ENCODE peak calls at places on chromosomes 2 and 18, in six cellular contexts. One of them, this sample, is unnamed.

GRCh38 chr2:148455791-148456190 is 188.8 kb upstream of the EPC2 start:
- DNase-seq in H9: no peak
- DNase-seq in mesendoderm: no peak
- DNase-seq in mesenchymal stem cell: peak; percentile 5
- DNase-seq in IMR-90: peak; percentile 4
- DNase-seq in H1: no peak
- DNase-seq in this sample: no peak

GRCh38 chr18:46071615-46071893 is 506 bp downstream of the PSTPIP2 start:
- DNase-seq in H9: no peak
- DNase-seq in mesendoderm: no peak
- DNase-seq in mesenchymal stem cell: peak; percentile 18
- DNase-seq in IMR-90: no peak
- DNase-seq in H1: no peak
- DNase-seq in this sample: no peak

GRCh38 chr2:180604077-180604476 is 376.3 kb upstream of the UBE2E3 start:
- DNase-seq in H9: no peak
- DNase-seq in mesendoderm: peak; percentile 82
- DNase-seq in mesenchymal stem cell: peak; percentile 32
- DNase-seq in IMR-90: peak; percentile 15
- DNase-seq in H1: peak; percentile 46
- DNase-seq in this sample: peak; percentile 29

GRCh38 chr2:216689397-216689796 is 6.0 kb downstream of the IGFBP5 start:
- DNase-seq in H9: no peak
- DNase-seq in mesendoderm: no peak
- DNase-seq in mesenchymal stem cell: no peak
- DNase-seq in IMR-90: no peak
- DNase-seq in H1: no peak
- DNase-seq in this sample: no peak

GRCh38 chr18:26536032-26536431 is 12.3 kb downstream of the KCTD1 start:
- DNase-seq in H9: no peak
- DNase-seq in mesendoderm: peak; percentile 40
- DNase-seq in mesenchymal stem cell: no peak
- DNase-seq in IMR-90: no peak
- DNase-seq in H1: no peak
- DNase-seq in this sample: no peak

GRCh38 chr2:80454628-80455027 is 150.1 kb upstream of the LRRTM1 start:
- DNase-seq in H9: no peak
- DNase-seq in mesendoderm: peak; percentile 1
- DNase-seq in mesenchymal stem cell: no peak
- DNase-seq in IMR-90: no peak
- DNase-seq in H1: no peak
- DNase-seq in this sample: no peak

GRCh38 chr18:58057291-58057965 is 13.4 kb downstream of the NEDD4L start:
- DNase-seq in H9: no peak
- DNase-seq in mesendoderm: peak; percentile 42
- DNase-seq in mesenchymal stem cell: no peak
- DNase-seq in IMR-90: no peak
- DNase-seq in H1: no peak
- DNase-seq in this sample: no peak

GRCh38 chr2:240355001-240355891 is 80.2 kb upstream of the GPC1 start:
- DNase-seq in H9: no peak
- DNase-seq in mesendoderm: peak; percentile 10
- DNase-seq in mesenchymal stem cell: peak; percentile 42
- DNase-seq in IMR-90: peak; percentile 76
- DNase-seq in H1: no peak
- DNase-seq in this sample: no peak

GRCh38 chr2:221097568-221097915 is 474.6 kb downstream of the EPHA4 start:
- DNase-seq in H9: no peak
- DNase-seq in mesendoderm: peak; percentile 40
- DNase-seq in mesenchymal stem cell: peak; percentile 78
- DNase-seq in IMR-90: peak; percentile 92
- DNase-seq in H1: no peak
- DNase-seq in this sample: no peak

GRCh38 chr18:58947136-58947732 is 82.6 kb downstream of the ZNF532 start:
- DNase-seq in H9: no peak
- DNase-seq in mesendoderm: no peak
- DNase-seq in mesenchymal stem cell: no peak
- DNase-seq in IMR-90: no peak
- DNase-seq in H1: no peak
- DNase-seq in this sample: no peak

GRCh38 chr2:86485103-86485502 is 43.9 kb downstream of the KDM3A start:
- DNase-seq in H9: no peak
- DNase-seq in mesendoderm: no peak
- DNase-seq in mesenchymal stem cell: peak; percentile 29
- DNase-seq in IMR-90: peak; percentile 48
- DNase-seq in H1: no peak
- DNase-seq in this sample: no peak

GRCh38 chr2:38029512-38029911 is 46.4 kb downstream of the CYP1B1 start:
- DNase-seq in H9: no peak
- DNase-seq in mesendoderm: no peak
- DNase-seq in mesenchymal stem cell: no peak
- DNase-seq in IMR-90: no peak
- DNase-seq in H1: no peak
- DNase-seq in this sample: no peak

GRCh38 chr2:127597046-127597983 is 48.6 kb upstream of the GPR17 start:
- DNase-seq in H9: no peak
- DNase-seq in mesendoderm: no peak
- DNase-seq in mesenchymal stem cell: no peak
- DNase-seq in IMR-90: no peak
- DNase-seq in H1: no peak
- DNase-seq in this sample: no peak
- H2BK15ac ChIP-seq in H9: no peak overlapping the region
- H2BK15ac ChIP-seq in mesendoderm: no peak overlapping the region
- H2BK15ac ChIP-seq in mesenchymal stem cell: no peak overlapping the region
- H2BK15ac ChIP-seq in IMR-90: no peak overlapping the region
- H2BK15ac ChIP-seq in H1: no peak overlapping the region
- H2BK15ac ChIP-seq in this sample: no peak overlapping the region

GRCh38 chr2:72037322-72037721 is 110.3 kb downstream of the CYP26B1 start:
- DNase-seq in H9: peak; percentile 19
- DNase-seq in mesendoderm: peak; percentile 46
- DNase-seq in mesenchymal stem cell: no peak
- DNase-seq in IMR-90: no peak
- DNase-seq in H1: no peak
- DNase-seq in this sample: no peak

GRCh38 chr2:72036173-72036545 is 111.5 kb downstream of the CYP26B1 start:
- DNase-seq in H9: no peak
- DNase-seq in mesendoderm: no peak
- DNase-seq in mesenchymal stem cell: no peak
- DNase-seq in IMR-90: no peak
- DNase-seq in H1: no peak
- DNase-seq in this sample: no peak

GRCh38 chr2:72036595-72036994 is 111.1 kb downstream of the CYP26B1 start:
- DNase-seq in H9: peak; percentile 20
- DNase-seq in mesendoderm: no peak
- DNase-seq in mesenchymal stem cell: no peak
- DNase-seq in IMR-90: no peak
- DNase-seq in H1: no peak
- DNase-seq in this sample: no peak

GRCh38 chr2:72034353-72035095 is 113.1 kb downstream of the CYP26B1 start:
- DNase-seq in H9: no peak
- DNase-seq in mesendoderm: no peak
- DNase-seq in mesenchymal stem cell: no peak
- DNase-seq in IMR-90: no peak
- DNase-seq in H1: no peak
- DNase-seq in this sample: no peak

GRCh38 chr2:72035518-72036172 is 112.0 kb downstream of the CYP26B1 start:
- DNase-seq in H9: peak; percentile 23
- DNase-seq in mesendoderm: no peak
- DNase-seq in mesenchymal stem cell: no peak
- DNase-seq in IMR-90: peak; percentile 2
- DNase-seq in H1: no peak
- DNase-seq in this sample: no peak
- H2BK15ac ChIP-seq in H9: no peak overlapping the region
- H2BK15ac ChIP-seq in mesendoderm: no peak overlapping the region
- H2BK15ac ChIP-seq in mesenchymal stem cell: no peak overlapping the region
- H2BK15ac ChIP-seq in IMR-90: no peak overlapping the region
- H2BK15ac ChIP-seq in H1: no peak overlapping the region
- H2BK15ac ChIP-seq in this sample: no peak overlapping the region

GRCh38 chr2:10980071-10980470 is 68.3 kb downstream of the KCNF1 start:
- DNase-seq in H9: no peak
- DNase-seq in mesendoderm: no peak
- DNase-seq in mesenchymal stem cell: no peak
- DNase-seq in IMR-90: no peak
- DNase-seq in H1: no peak
- DNase-seq in this sample: no peak
- H2BK15ac ChIP-seq in H9: no peak overlapping the region
- H2BK15ac ChIP-seq in mesendoderm: no peak overlapping the region
- H2BK15ac ChIP-seq in mesenchymal stem cell: no peak overlapping the region
- H2BK15ac ChIP-seq in IMR-90: no peak overlapping the region
- H2BK15ac ChIP-seq in H1: no peak overlapping the region
- H2BK15ac ChIP-seq in this sample: no peak overlapping the region

GRCh38 chr18:52422985-52423601 is 83.1 kb downstream of the DCC start:
- DNase-seq in H9: no peak
- DNase-seq in mesendoderm: peak; percentile 33
- DNase-seq in mesenchymal stem cell: no peak
- DNase-seq in IMR-90: no peak
- DNase-seq in H1: no peak
- DNase-seq in this sample: no peak

GRCh38 chr18:52426462-52426861 is 86.5 kb downstream of the DCC start:
- DNase-seq in H9: no peak
- DNase-seq in mesendoderm: no peak
- DNase-seq in mesenchymal stem cell: no peak
- DNase-seq in IMR-90: no peak
- DNase-seq in H1: no peak
- DNase-seq in this sample: no peak

GRCh38 chr18:52426041-52426440 is 86.0 kb downstream of the DCC start:
- DNase-seq in H9: no peak
- DNase-seq in mesendoderm: no peak
- DNase-seq in mesenchymal stem cell: no peak
- DNase-seq in IMR-90: no peak
- DNase-seq in H1: no peak
- DNase-seq in this sample: no peak

GRCh38 chr18:52427521-52428175 is 87.7 kb downstream of the DCC start:
- DNase-seq in H9: no peak
- DNase-seq in mesendoderm: no peak
- DNase-seq in mesenchymal stem cell: no peak
- DNase-seq in IMR-90: no peak
- DNase-seq in H1: no peak
- DNase-seq in this sample: no peak
- H2BK15ac ChIP-seq in H9: no peak overlapping the region
- H2BK15ac ChIP-seq in mesendoderm: no peak overlapping the region
- H2BK15ac ChIP-seq in mesenchymal stem cell: no peak overlapping the region
- H2BK15ac ChIP-seq in IMR-90: no peak overlapping the region
- H2BK15ac ChIP-seq in H1: no peak overlapping the region
- H2BK15ac ChIP-seq in this sample: no peak overlapping the region

GRCh38 chr18:44849361-44849760 is 168.7 kb downstream of the SETBP1 start:
- DNase-seq in H9: no peak
- DNase-seq in mesendoderm: no peak
- DNase-seq in mesenchymal stem cell: no peak
- DNase-seq in IMR-90: no peak
- DNase-seq in H1: no peak
- DNase-seq in this sample: no peak

GRCh38 chr18:44848931-44849330 is 168.2 kb downstream of the SETBP1 start:
- DNase-seq in H9: no peak
- DNase-seq in mesendoderm: no peak
- DNase-seq in mesenchymal stem cell: no peak
- DNase-seq in IMR-90: no peak
- DNase-seq in H1: no peak
- DNase-seq in this sample: no peak

GRCh38 chr18:44844486-44844885 is 163.8 kb downstream of the SETBP1 start:
- DNase-seq in H9: no peak
- DNase-seq in mesendoderm: no peak
- DNase-seq in mesenchymal stem cell: no peak
- DNase-seq in IMR-90: no peak
- DNase-seq in H1: no peak
- DNase-seq in this sample: no peak

GRCh38 chr18:44842588-44843412 is 162.1 kb downstream of the SETBP1 start:
- DNase-seq in H9: no peak
- DNase-seq in mesendoderm: no peak
- DNase-seq in mesenchymal stem cell: no peak
- DNase-seq in IMR-90: no peak
- DNase-seq in H1: no peak
- DNase-seq in this sample: no peak

DNA sequence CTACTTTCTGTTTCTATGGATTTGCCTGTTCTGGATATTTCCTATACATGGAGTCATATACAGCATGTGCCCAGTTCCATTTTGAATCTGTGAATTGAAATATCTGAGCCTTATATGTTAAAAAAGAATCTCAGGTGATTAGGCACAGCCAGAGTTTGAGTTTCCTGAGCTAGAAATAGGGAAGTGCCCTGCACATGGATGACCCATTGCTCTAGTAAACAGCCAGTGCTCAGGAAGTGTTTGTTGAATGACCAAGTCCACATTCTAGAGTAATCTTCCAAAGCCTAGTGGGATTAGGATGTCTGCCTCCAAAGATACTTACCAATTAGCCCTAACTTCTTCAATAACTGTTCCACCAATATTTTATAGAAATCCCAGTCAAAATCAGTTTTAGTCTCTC is 165.8 kb downstream of the SETBP1 start:
- DNase-seq in H9: no peak
- DNase-seq in mesendoderm: no peak
- DNase-seq in mesenchymal stem cell: no peak
- DNase-seq in IMR-90: no peak
- DNase-seq in H1: no peak
- DNase-seq in this sample: no peak
- H2BK15ac ChIP-seq in H9: no peak overlapping the region
- H2BK15ac ChIP-seq in mesendoderm: no peak overlapping the region
- H2BK15ac ChIP-seq in mesenchymal stem cell: no peak overlapping the region
- H2BK15ac ChIP-seq in IMR-90: no peak overlapping the region
- H2BK15ac ChIP-seq in H1: no peak overlapping the region
- H2BK15ac ChIP-seq in this sample: no peak overlapping the region

GRCh38 chr18:65363006-65363405 is 387.8 kb upstream of the CDH7 start:
- DNase-seq in H9: no peak
- DNase-seq in mesendoderm: no peak
- DNase-seq in mesenchymal stem cell: no peak
- DNase-seq in IMR-90: no peak
- DNase-seq in H1: no peak
- DNase-seq in this sample: no peak
- H2BK15ac ChIP-seq in H9: no peak overlapping the region
- H2BK15ac ChIP-seq in mesendoderm: no peak overlapping the region
- H2BK15ac ChIP-seq in mesenchymal stem cell: no peak overlapping the region
- H2BK15ac ChIP-seq in IMR-90: no peak overlapping the region
- H2BK15ac ChIP-seq in H1: no peak overlapping the region
- H2BK15ac ChIP-seq in this sample: no peak overlapping the region